ENCODE peak calls at places on chromosomes 2 and 18, in eight cellular contexts. U, Y, Z, C, V, S, I and N are unnamed samples.

GRCh38 chr2:9699139-9699823 is 68.5 kb upstream of the YWHAQ start:
- DNase-seq in U (peak; percentile 90), Y (no peak), Z (peak; percentile 72), C (no peak), V (no peak), S (no peak), I (no peak), N (no peak)

GRCh38 chr2:222174450-222174849 is 124.3 kb downstream of the PAX3 start:
- DNase-seq in U (no peak), Y (no peak), Z (no peak), C (no peak), V (no peak), S (no peak), I (no peak), N (no peak)

GRCh38 chr2:227632827-227633226 is 15.5 kb downstream of the SCYGR4 start:
- DNase-seq in U (no peak), Y (no peak), Z (no peak), C (no peak), V (no peak), S (no peak), I (no peak), N (no peak)

GRCh38 chr2:132991464-132992045 is 321.6 kb upstream of the LYPD1 start:
- DNase-seq in U (no peak), Y (no peak), Z (no peak), C (no peak), V (no peak), S (no peak), I (no peak), N (no peak)

GRCh38 chr2:71129114-71129890 is 727 bp downstream of the MCEE start:
- DNase-seq in U (peak; percentile 7), Y (no peak), Z (peak; percentile 16), C (no peak), V (no peak), S (no peak), I (peak; percentile 7), N (no peak)

GRCh38 chr2:234165421-234165820 is 114.9 kb downstream of the SPP2 start:
- DNase-seq in U (peak; percentile 64), Y (no peak), Z (peak; percentile 13), C (no peak), V (no peak), S (no peak), I (no peak), N (no peak)

GRCh38 chr18:53567935-53568574 is 656.4 kb downstream of the MBD2 start:
- DNase-seq in U (peak; percentile 19), Y (no peak), Z (peak; percentile 12), C (no peak), V (no peak), S (peak; percentile 40), I (peak; percentile 66), N (peak; percentile 24)

GRCh38 chr18:8140841-8141501 is 468.3 kb upstream of the RAB12 start:
- DNase-seq in U (peak; percentile 58), Y (no peak), Z (peak; percentile 73), C (no peak), V (peak; percentile 76), S (no peak), I (no peak), N (no peak)

GRCh38 chr2:122031544-122032263 is 276.3 kb downstream of the TSN start:
- DNase-seq in U (peak; percentile 55), Y (no peak), Z (peak; percentile 45), C (no peak), V (peak; percentile 36), S (peak; percentile 33), I (no peak), N (no peak)

GRCh38 chr2:200615247-200615646 is 29.4 kb downstream of the AOX1 start:
- DNase-seq in U (peak; percentile 93), Y (no peak), Z (peak; percentile 87), C (no peak), V (peak; percentile 44), S (no peak), I (no peak), N (no peak)

GRCh38 chr18:25279556-25279955 is 72.4 kb downstream of the ZNF521 start:
- DNase-seq in U (no peak), Y (no peak), Z (no peak), C (no peak), V (no peak), S (no peak), I (no peak), N (no peak)

GRCh38 chr2:236101311-236101950 is 66.8 kb downstream of the GBX2 start:
- DNase-seq in U (no peak), Y (no peak), Z (no peak), C (no peak), V (no peak), S (no peak), I (no peak), N (no peak)

GRCh38 chr2:7593286-7593685 is 676.1 kb downstream of the RNF144A start:
- DNase-seq in U (no peak), Y (no peak), Z (no peak), C (no peak), V (no peak), S (no peak), I (peak; percentile 22), N (peak; percentile 11)

GRCh38 chr2:209977386-209978239 is 24.8 kb upstream of the RPE start:
- DNase-seq in U (peak; percentile 41), Y (no peak), Z (peak; percentile 32), C (no peak), V (no peak), S (peak; percentile 48), I (peak; percentile 46), N (peak; percentile 8)

GRCh38 chr18:51123481-51123880 is 74.0 kb downstream of the MEX3C start:
- DNase-seq in U (no peak), Y (no peak), Z (no peak), C (no peak), V (no peak), S (no peak), I (no peak), N (no peak)

GRCh38 chr2:133812826-133813617 is 244.8 kb upstream of the NCKAP5 start:
- DNase-seq in U (peak; percentile 86), Y (no peak), Z (peak; percentile 43), C (no peak), V (no peak), S (no peak), I (no peak), N (no peak)